ENCODE peak calls at places on chromosomes 3 and 15, in nine cellular contexts. N is suprapubic skin, E is bronchial epithelial cell, K is psoas muscle, C is GM20000, U is cardiac fibroblast, R is neural crest cell, P is left ventricle myocardium inferior, W is fibroblast of mammary gland. S is an unnamed sample.

GRCh38 chr3:186251948-186252619 is 110.0 kb downstream of the DGKG start:
- DNase-seq in N (no peak), E (no peak), K (peak), C (no peak), U (no peak), R (no peak), P (no peak), W (peak), S (no peak)

GRCh38 chr15:56758770-56759449 is 25.6 kb upstream of the ZNF280D start:
- DNase-seq in N (no peak), E (peak), K (no peak), C (no peak), U (peak), R (no peak), P (no peak), W (peak), S (no peak)

GRCh38 chr15:60385620-60386552 is 11.9 kb downstream of the ANXA2 start:
- DNase-seq in N (no peak), E (no peak), K (no peak), C (no peak), U (peak), R (no peak), P (no peak), W (peak), S (no peak)

GRCh38 chr3:127751163-127751621 is 71.1 kb downstream of the MGLL start:
- DNase-seq in N (no peak), E (peak), K (no peak), C (no peak), U (no peak), R (no peak), P (no peak), W (no peak), S (no peak)

GRCh38 chr3:25113891-25114290 is 314.2 kb upstream of the RARB start:
- DNase-seq in N (no peak), E (peak), K (no peak), C (no peak), U (no peak), R (no peak), P (no peak), W (no peak), S (no peak)

GRCh38 chr15:68846851-68847439 is 26.2 kb upstream of the ANP32A start:
- DNase-seq in N (no peak), E (peak), K (no peak), C (no peak), U (no peak), R (no peak), P (no peak), W (no peak), S (no peak)

GRCh38 chr3:57911588-57911987 is 96.6 kb upstream of the FLNB start:
- DNase-seq in N (no peak), E (no peak), K (no peak), C (no peak), U (no peak), R (no peak), P (no peak), W (peak), S (no peak)

GRCh38 chr3:71281173-71281738 is 302.3 kb downstream of the FOXP1 start:
- DNase-seq in N (no peak), E (no peak), K (no peak), C (no peak), U (no peak), R (no peak), P (no peak), W (no peak), S (no peak)

GRCh38 chr15:78944669-78945407 is at the start of gene CTSH:
- DNase-seq in N (peak), E (no peak), K (peak), C (peak), U (peak), R (peak), P (peak), W (no peak), S (peak)

DNA sequence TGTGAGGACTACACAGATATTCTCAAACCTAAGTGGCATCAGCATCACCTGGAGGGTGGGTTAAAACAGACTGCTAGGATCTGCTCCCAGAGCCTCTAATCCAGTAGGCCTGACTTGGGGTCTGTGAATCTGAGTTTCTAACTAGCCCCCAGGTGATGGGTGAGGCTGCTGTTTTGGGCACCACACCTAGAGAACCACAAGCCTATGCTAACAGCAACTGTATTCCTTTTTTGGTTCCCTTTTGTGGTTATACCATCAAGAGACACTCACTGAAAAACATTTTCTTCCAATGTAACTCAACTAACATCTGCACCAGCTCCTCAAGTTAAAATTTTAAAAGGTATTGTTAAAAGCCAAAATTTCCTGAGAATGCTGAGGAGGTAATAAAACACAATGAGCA is 16.0 kb downstream of the WDR82 start:
- DNase-seq in N (no peak), E (no peak), K (no peak), C (no peak), U (no peak), R (no peak), P (no peak), W (no peak), S (no peak)
- TF ChIP-seq CTCF in N (no peak), E (no peak), K (no peak), C (no peak), U (no peak), R (no peak), P (no peak), W (no peak), S (no peak)

DNA sequence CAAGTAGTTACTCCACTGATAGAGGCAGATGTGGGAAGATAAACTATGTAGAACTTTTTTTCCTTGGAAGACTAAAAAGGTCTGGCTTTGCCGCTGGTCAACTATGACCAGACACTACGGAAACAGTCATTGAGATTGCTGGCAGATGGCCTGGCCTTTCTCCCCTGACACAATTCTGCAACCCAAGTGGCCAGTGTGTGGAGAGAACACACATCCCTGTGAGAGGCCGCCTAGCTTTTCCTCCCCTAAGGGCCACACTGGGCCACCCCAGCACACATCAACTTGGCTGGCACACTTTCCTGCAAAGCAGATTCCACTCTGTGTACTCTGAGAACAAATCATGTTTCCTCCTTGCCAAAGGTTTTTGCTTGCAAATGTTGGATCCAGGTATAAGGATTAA is 10.4 kb upstream of the TJP1 start:
- DNase-seq in N (no peak), E (no peak), K (no peak), C (no peak), U (no peak), R (no peak), P (no peak), W (no peak), S (no peak)
- TF ChIP-seq CTCF in N (no peak), E (no peak), K (no peak), C (no peak), U (no peak), R (no peak), P (no peak), W (no peak), S (no peak)

DNA sequence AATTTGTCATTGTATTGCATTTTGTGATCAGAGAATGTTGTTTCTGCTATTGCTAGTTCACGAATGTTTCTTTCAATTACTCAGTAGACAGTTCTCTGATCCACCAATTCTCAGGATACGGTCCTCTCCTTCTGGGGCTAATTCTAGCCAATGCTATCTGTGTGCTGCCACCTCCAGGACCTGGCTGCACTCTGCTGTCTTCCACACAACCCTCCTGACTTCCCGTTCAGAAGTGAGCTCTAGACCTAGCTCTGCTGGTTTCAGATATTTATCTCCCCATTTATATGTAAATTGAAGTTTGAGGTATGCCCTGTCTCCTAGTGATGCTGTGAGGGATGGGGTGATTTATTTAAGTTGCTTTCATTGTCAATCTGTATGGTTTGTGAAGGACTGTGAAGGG is 21.7 kb upstream of the UBL7 start:
- DNase-seq in N (no peak), E (no peak), K (no peak), C (no peak), U (no peak), R (no peak), P (no peak), W (no peak), S (no peak)
- TF ChIP-seq CTCF in N (no peak), E (no peak), K (no peak), C (no peak), U (no peak), R (peak), P (no peak), W (peak), S (no peak)

GRCh38 chr15:39165026-39165706 is 415.7 kb upstream of the THBS1 start:
- DNase-seq in N (no peak), E (no peak), K (no peak), C (no peak), U (peak), R (no peak), P (no peak), W (peak), S (no peak)
- TF ChIP-seq CTCF in N (no peak), E (no peak), K (no peak), C (no peak), U (no peak), R (no peak), P (no peak), W (no peak), S (no peak)

GRCh38 chr3:194985031-194985578 is 285.9 kb downstream of the XXYLT1 start:
- DNase-seq in N (peak), E (peak), K (peak), C (no peak), U (peak), R (peak), P (peak), W (peak), S (peak)
- TF ChIP-seq CTCF in N (no peak), E (peak), K (peak), C (no peak), U (peak), R (peak), P (peak), W (peak), S (peak)

GRCh38 chr3:10386121-10386520 is 65.2 kb upstream of the SEC13 start:
- DNase-seq in N (no peak), E (no peak), K (no peak), C (no peak), U (no peak), R (no peak), P (no peak), W (no peak), S (no peak)
- TF ChIP-seq CTCF in N (no peak), E (no peak), K (no peak), C (no peak), U (no peak), R (no peak), P (no peak), W (no peak), S (no peak)

GRCh38 chr3:141929341-141929995 is 53.0 kb downstream of the ATP1B3 start:
- DNase-seq in N (no peak), E (no peak), K (no peak), C (no peak), U (no peak), R (no peak), P (no peak), W (no peak), S (no peak)

GRCh38 chr3:141938011-141938350 is 61.5 kb downstream of the ATP1B3 start:
- DNase-seq in N (no peak), E (no peak), K (no peak), C (no peak), U (no peak), R (no peak), P (no peak), W (no peak), S (no peak)

GRCh38 chr3:141930801-141931200 is 54.4 kb downstream of the ATP1B3 start:
- DNase-seq in N (no peak), E (no peak), K (no peak), C (no peak), U (no peak), R (no peak), P (no peak), W (no peak), S (no peak)

GRCh38 chr3:141934354-141934753 is 57.9 kb downstream of the ATP1B3 start:
- DNase-seq in N (no peak), E (no peak), K (no peak), C (no peak), U (no peak), R (no peak), P (no peak), W (no peak), S (no peak)

DNA sequence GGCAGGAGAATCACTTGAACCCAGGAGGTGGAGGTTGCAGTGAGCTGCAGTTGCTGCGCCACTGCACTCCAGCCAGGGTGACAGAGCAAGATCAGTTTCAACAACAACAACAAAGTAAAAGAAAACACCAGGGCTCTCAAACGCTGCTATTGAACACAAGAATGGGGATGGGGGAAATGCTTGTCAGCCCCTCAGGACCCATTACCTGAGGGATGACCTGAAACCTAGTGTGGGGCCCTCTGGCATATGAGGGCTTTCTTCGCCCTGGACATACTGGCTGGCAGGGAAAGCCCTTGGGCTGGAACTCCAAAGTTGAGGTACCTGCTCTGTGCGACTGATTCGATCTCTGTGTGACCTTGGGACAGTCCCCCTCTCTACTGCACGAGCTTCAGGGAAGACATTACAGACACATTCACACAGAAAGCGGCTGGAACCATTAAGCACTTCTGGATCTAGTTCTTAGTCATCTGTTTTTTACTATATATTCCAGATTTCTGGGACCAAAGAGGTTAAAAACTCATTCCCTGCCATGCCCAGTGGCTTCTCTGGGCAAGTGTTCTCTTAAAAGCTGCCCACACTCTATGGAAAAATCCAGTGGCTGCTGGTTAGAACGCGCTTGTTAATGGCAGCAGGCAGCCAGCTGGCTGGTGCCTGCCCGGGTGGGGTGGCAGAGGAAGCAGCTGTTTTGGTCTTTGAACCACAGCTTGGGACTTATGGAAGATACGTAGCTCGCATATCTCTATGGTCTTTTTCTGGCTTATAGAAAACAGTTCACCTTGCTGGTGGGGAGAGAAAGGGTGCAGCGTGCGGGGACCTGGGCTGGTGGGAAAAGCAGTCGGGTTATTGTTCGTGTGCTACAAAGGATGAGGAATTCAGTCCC is 57.2 kb downstream of the ATP1B3 start:
- DNase-seq in N (no peak), E (no peak), K (no peak), C (no peak), U (no peak), R (no peak), P (no peak), W (no peak), S (no peak)
- TF ChIP-seq CTCF in N (no peak), E (no peak), K (no peak), C (no peak), U (no peak), R (no peak), P (no peak), W (no peak), S (no peak)

S was measured in type B pancreatic cell.